ENCODE peak calls at places on chromosomes 6 and 20, in six cellular contexts. One of them, this sample, is unnamed.

GRCh38 chr20:53621482-53622246 is 28.0 kb upstream of the ZNF217 start:
- DNase-seq in sigmoid colon: peak; percentile 84
- DNase-seq in GM12878: peak; percentile 59
- DNase-seq in H1: no peak
- DNase-seq in A549: peak; percentile 96
- DNase-seq in stomach: peak; percentile 65
- DNase-seq in this sample: peak; percentile 61

GRCh38 chr6:80545323-80545722 is 438.9 kb downstream of the BCKDHB start:
- DNase-seq in GM12878: no peak
- DNase-seq in stomach: no peak
- DNase-seq in A549: no peak
- DNase-seq in sigmoid colon: no peak
- DNase-seq in H1: no peak
- DNase-seq in this sample: no peak

GRCh38 chr6:75103411-75103810 is 102.4 kb downstream of the COL12A1 start:
- DNase-seq in sigmoid colon: no peak
- DNase-seq in stomach: no peak
- DNase-seq in GM12878: no peak
- DNase-seq in H1: no peak
- DNase-seq in A549: no peak
- DNase-seq in this sample: no peak

GRCh38 chr20:18717062-18717461 is 96.5 kb upstream of the SCP2D1 start:
- DNase-seq in A549: no peak
- DNase-seq in H1: no peak
- DNase-seq in stomach: no peak
- DNase-seq in GM12878: no peak
- DNase-seq in sigmoid colon: no peak
- DNase-seq in this sample: no peak

GRCh38 chr6:40302856-40303449 is 284.2 kb downstream of the LRFN2 start:
- DNase-seq in GM12878: no peak
- DNase-seq in A549: no peak
- DNase-seq in H1: no peak
- DNase-seq in stomach: no peak
- DNase-seq in sigmoid colon: no peak
- DNase-seq in this sample: no peak

GRCh38 chr6:139776051-139776450 is 401.6 kb upstream of the CITED2 start:
- DNase-seq in H1: no peak
- DNase-seq in GM12878: no peak
- DNase-seq in stomach: no peak
- DNase-seq in A549: no peak
- DNase-seq in sigmoid colon: no peak
- DNase-seq in this sample: no peak

GRCh38 chr6:69392745-69393144 is 404.1 kb downstream of the LMBRD1 start:
- DNase-seq in sigmoid colon: no peak
- DNase-seq in GM12878: no peak
- DNase-seq in H1: no peak
- DNase-seq in stomach: no peak
- DNase-seq in A549: no peak
- DNase-seq in this sample: no peak

GRCh38 chr20:38143646-38144554 is 21.2 kb downstream of the TGM2 start:
- DNase-seq in H1: no peak
- DNase-seq in GM12878: no peak
- DNase-seq in A549: peak; percentile 91
- DNase-seq in sigmoid colon: no peak
- DNase-seq in stomach: peak; percentile 45
- DNase-seq in this sample: no peak

GRCh38 chr6:17714879-17715860 is 8.4 kb upstream of the NUP153 start:
- DNase-seq in H1: no peak
- DNase-seq in stomach: no peak
- DNase-seq in sigmoid colon: no peak
- DNase-seq in GM12878: no peak
- DNase-seq in A549: peak; percentile 70
- DNase-seq in this sample: no peak

GRCh38 chr20:63738687-63739128 is 868 bp upstream of the SLC2A4RG start:
- DNase-seq in A549: no peak
- DNase-seq in sigmoid colon: peak; percentile 89
- DNase-seq in GM12878: no peak
- DNase-seq in stomach: peak; percentile 80
- DNase-seq in H1: no peak
- DNase-seq in this sample: peak; percentile 31

GRCh38 chr6:31572041-31572911 is at the start of gene LTA:
- DNase-seq in H1: no peak
- DNase-seq in GM12878: no peak
- DNase-seq in stomach: no peak
- DNase-seq in sigmoid colon: no peak
- DNase-seq in A549: no peak
- DNase-seq in this sample: no peak

GRCh38 chr20:23225407-23226060 is 125.1 kb upstream of the NXT1 start:
- DNase-seq in GM12878: no peak
- DNase-seq in H1: no peak
- DNase-seq in A549: peak; percentile 58
- DNase-seq in sigmoid colon: peak; percentile 84
- DNase-seq in stomach: peak; percentile 67
- DNase-seq in this sample: peak; percentile 93

GRCh38 chr6:113647158-113647889 is 209.8 kb upstream of the MARCKS start:
- DNase-seq in A549: no peak
- DNase-seq in GM12878: no peak
- DNase-seq in stomach: no peak
- DNase-seq in H1: no peak
- DNase-seq in sigmoid colon: no peak
- DNase-seq in this sample: no peak

GRCh38 chr6:42088101-42088591 is 37.8 kb downstream of the TAF8 start:
- DNase-seq in H1: no peak
- DNase-seq in sigmoid colon: no peak
- DNase-seq in stomach: no peak
- DNase-seq in GM12878: no peak
- DNase-seq in A549: peak; percentile 66
- DNase-seq in this sample: no peak

GRCh38 chr6:7236312-7237209 is 76.4 kb downstream of the SSR1 start:
- DNase-seq in stomach: no peak
- DNase-seq in A549: no peak
- DNase-seq in H1: no peak
- DNase-seq in GM12878: peak; percentile 69
- DNase-seq in sigmoid colon: no peak
- DNase-seq in this sample: no peak

GRCh38 chr20:32706486-32706885 is 32.7 kb upstream of the C20orf203 start:
- DNase-seq in H1: no peak
- DNase-seq in A549: no peak
- DNase-seq in stomach: no peak
- DNase-seq in GM12878: no peak
- DNase-seq in sigmoid colon: no peak
- DNase-seq in this sample: no peak

GRCh38 chr20:32707691-32708581 is 34.2 kb upstream of the C20orf203 start:
- DNase-seq in H1: no peak
- DNase-seq in sigmoid colon: no peak
- DNase-seq in stomach: no peak
- DNase-seq in GM12878: no peak
- DNase-seq in A549: no peak
- DNase-seq in this sample: no peak

GRCh38 chr20:32697608-32698007 is 23.9 kb upstream of the C20orf203 start:
- DNase-seq in H1: no peak
- DNase-seq in GM12878: no peak
- DNase-seq in stomach: no peak
- DNase-seq in sigmoid colon: no peak
- DNase-seq in A549: no peak
- DNase-seq in this sample: no peak

DNA sequence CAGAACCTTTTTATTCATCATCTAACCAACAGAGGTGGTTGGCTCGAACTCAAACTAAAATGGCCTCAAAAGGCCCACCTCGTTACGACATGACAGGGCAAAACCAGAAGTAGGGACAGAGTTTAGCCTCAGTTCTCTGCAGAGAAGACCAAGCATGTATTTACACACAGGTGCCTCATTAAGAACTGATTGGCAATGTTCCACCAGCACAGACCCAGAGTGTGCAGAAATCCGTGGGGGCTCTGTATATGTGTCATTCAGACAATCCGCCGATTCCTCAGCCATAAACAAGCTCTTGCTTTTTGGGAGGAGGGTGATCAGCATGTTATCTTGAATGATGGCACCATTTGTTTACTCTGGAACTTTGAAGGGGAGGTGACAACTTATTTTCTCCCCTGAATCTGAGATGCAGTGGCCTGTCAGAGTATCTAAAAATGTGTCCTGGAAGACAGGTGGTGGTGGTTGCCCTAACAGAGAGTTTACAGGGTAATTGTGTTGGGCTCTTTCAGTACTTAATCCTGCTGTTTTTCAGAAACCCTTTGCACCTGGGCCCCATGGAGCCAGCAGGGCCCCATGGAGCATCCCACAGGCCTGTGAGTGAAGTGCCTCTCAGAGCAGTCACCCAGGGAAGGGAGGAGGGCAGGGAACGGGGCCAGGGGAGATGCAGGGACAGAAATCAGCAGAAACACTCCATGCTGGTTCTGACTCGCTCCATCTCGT is 29.1 kb upstream of the C20orf203 start:
- DNase-seq in GM12878: no peak
- DNase-seq in stomach: no peak
- DNase-seq in sigmoid colon: no peak
- DNase-seq in A549: no peak
- DNase-seq in H1: no peak
- DNase-seq in this sample: no peak
- TF ChIP-seq EP300 in GM12878: no peak
- TF ChIP-seq EP300 in stomach: no peak
- TF ChIP-seq EP300 in sigmoid colon: no peak
- TF ChIP-seq EP300 in A549: no peak
- TF ChIP-seq EP300 in H1: no peak
- TF ChIP-seq EP300 in this sample: no peak

DNA sequence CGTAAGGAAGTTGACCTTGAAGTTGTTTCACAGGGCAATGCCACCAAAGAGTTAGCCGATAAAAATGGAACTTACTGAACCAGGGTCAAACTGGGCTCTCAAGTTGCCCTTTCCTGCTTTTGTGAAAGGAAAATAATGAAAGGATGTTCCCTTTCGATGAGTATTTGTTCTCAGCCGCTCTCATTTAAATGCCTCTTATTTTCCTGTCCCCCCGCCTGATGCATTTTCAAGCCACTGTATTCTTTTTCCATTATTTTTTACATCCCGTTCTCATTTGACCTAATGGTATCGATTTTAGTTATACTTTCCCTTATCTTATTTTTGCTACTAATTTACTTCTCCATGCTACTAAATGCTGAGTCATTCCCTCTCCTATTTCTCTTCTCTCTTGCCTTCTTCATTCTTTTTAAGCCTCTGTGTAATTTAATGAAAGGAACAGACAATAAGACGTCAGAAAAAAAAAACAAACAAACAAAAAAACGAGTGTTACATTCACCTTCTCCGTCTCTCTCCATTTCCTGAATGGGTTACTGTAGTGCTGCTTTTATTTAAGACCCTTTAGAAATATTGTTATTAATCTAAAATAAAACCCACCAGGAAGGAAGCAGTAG is 655 bp upstream of the NDUFAF4 start:
- DNase-seq in GM12878: no peak
- DNase-seq in H1: no peak
- DNase-seq in stomach: no peak
- DNase-seq in sigmoid colon: no peak
- DNase-seq in A549: peak; percentile 6
- DNase-seq in this sample: no peak
- TF ChIP-seq EP300 in GM12878: peak; percentile 8
- TF ChIP-seq EP300 in H1: no peak
- TF ChIP-seq EP300 in stomach: no peak
- TF ChIP-seq EP300 in sigmoid colon: no peak
- TF ChIP-seq EP300 in A549: no peak
- TF ChIP-seq EP300 in this sample: no peak

DNA sequence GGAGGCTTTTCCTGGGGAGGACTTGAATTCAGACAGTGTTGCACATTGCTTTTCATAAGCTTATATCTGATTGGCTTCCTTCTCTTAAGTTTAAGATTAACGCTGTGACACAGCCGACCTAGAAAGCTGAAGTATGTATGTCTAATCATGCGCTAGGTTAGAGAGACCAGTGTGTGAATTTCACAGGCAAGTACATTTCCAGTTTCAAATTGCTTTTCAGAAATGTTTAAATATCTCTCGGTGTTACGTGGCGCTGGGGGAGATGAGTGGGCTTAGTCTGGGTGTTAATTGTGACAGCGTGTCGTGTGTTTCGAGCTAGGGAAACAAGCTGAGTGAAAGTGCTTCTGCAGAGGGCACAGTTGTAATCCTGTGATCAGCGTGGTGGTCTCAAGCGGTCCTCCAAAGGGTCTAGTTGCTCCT is 166.5 kb downstream of the SASH1 start:
- DNase-seq in GM12878: no peak
- DNase-seq in A549: no peak
- DNase-seq in H1: no peak
- DNase-seq in stomach: no peak
- DNase-seq in sigmoid colon: no peak
- DNase-seq in this sample: no peak
- TF ChIP-seq EP300 in GM12878: no peak
- TF ChIP-seq EP300 in A549: no peak
- TF ChIP-seq EP300 in H1: no peak
- TF ChIP-seq EP300 in stomach: no peak
- TF ChIP-seq EP300 in sigmoid colon: no peak
- TF ChIP-seq EP300 in this sample: no peak

GRCh38 chr6:4311976-4312860 is 176.8 kb upstream of the ECI2 start:
- DNase-seq in H1: no peak
- DNase-seq in stomach: no peak
- DNase-seq in GM12878: no peak
- DNase-seq in A549: no peak
- DNase-seq in sigmoid colon: no peak
- DNase-seq in this sample: no peak
- TF ChIP-seq EP300 in H1: no peak
- TF ChIP-seq EP300 in stomach: no peak
- TF ChIP-seq EP300 in GM12878: no peak
- TF ChIP-seq EP300 in A549: no peak
- TF ChIP-seq EP300 in sigmoid colon: no peak
- TF ChIP-seq EP300 in this sample: no peak

DNA sequence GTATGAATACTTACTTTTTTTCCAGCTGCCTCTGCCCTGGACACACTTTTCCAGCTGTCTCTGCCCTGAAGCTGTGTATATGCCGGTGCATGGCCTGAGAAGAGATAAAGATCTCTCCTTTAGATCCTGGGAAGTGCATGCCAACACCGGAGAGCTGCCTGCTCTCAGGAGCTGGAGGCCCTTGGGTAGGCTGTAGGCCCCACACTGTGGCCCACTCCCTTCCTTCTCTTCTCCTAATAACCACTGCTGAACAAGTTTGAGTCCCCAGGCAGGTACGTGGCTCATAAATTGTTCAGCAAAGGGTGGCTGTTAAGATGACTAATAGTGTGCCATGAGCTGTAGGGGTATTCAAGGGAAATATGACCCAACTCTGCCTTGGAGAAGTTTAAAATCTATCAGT is 102.5 kb downstream of the CD24 start:
- DNase-seq in GM12878: no peak
- DNase-seq in A549: no peak
- DNase-seq in stomach: no peak
- DNase-seq in sigmoid colon: no peak
- DNase-seq in H1: no peak
- DNase-seq in this sample: no peak
- TF ChIP-seq EP300 in GM12878: no peak
- TF ChIP-seq EP300 in A549: no peak
- TF ChIP-seq EP300 in stomach: no peak
- TF ChIP-seq EP300 in sigmoid colon: no peak
- TF ChIP-seq EP300 in H1: no peak
- TF ChIP-seq EP300 in this sample: no peak